ENCODE peak calls at places on chromosomes 6 and 20, in nine cellular contexts. Q is left colon; K is T-helper 17 cell; V is T-cell; W is foreskin keratinocyte; U is mucosa of descending colon; D is PC-3; R is activated CD8-positive, alpha-beta memory T cell treated with anti-CD3 and anti-CD28 coated beads, Interleukin-2, amount 10 ng/mL, durations not matched to agents 7 days and 5 days; B is activated CD8-positive, alpha-beta T cell treated with anti-CD3 and anti-CD28 coated beads, Interleukin-2, amount 10 ng/mL, durations not matched to agents 7 days and 5 days. N is an unnamed sample.

GRCh38 chr6:85287158-85287557 is 162.7 kb upstream of the NT5E start:
- ATAC-seq in Q (no peak), K (no peak), V (no peak), W (no peak), U (no peak), D (no peak), R (no peak), B (no peak), N (no peak)

GRCh38 chr6:127192911-127193503 is 73.7 kb upstream of the RNF146 start:
- ATAC-seq in Q (no peak), K (no peak), V (no peak), W (no peak), U (peak), D (no peak), R (no peak), B (no peak), N (no peak)

GRCh38 chr6:111997863-111998191 is 56.1 kb upstream of the CCN6 start:
- ATAC-seq in Q (no peak), K (no peak), V (no peak), W (no peak), U (no peak), D (no peak), R (no peak), B (no peak), N (no peak)

GRCh38 chr20:43529051-43529450 is 21.6 kb downstream of the L3MBTL1 start:
- ATAC-seq in Q (no peak), K (no peak), V (no peak), W (no peak), U (no peak), D (no peak), R (no peak), B (no peak), N (no peak)

GRCh38 chr6:19435755-19436154 is 401.4 kb upstream of the ID4 start:
- ATAC-seq in Q (no peak), K (no peak), V (no peak), W (no peak), U (no peak), D (no peak), R (no peak), B (no peak), N (no peak)

GRCh38 chr6:113649276-113649675 is 207.9 kb upstream of the MARCKS start:
- ATAC-seq in Q (peak), K (no peak), V (no peak), W (peak), U (peak), D (no peak), R (no peak), B (no peak), N (peak)

GRCh38 chr6:128067446-128068109 is 166.7 kb upstream of the THEMIS start:
- ATAC-seq in Q (no peak), K (no peak), V (no peak), W (no peak), U (no peak), D (no peak), R (no peak), B (no peak), N (no peak)

GRCh38 chr6:154234019-154234772 is 122.4 kb downstream of the IPCEF1 start:
- ATAC-seq in Q (no peak), K (no peak), V (no peak), W (no peak), U (peak), D (no peak), R (no peak), B (no peak), N (no peak)

GRCh38 chr6:33199687-33200233 is 705 bp downstream of the RXRB start:
- ATAC-seq in Q (peak), K (peak), V (peak), W (peak), U (peak), D (peak), R (peak), B (peak), N (peak)

GRCh38 chr6:156791261-156791850 is 14.2 kb downstream of the ARID1B start:
- ATAC-seq in Q (peak), K (peak), V (peak), W (peak), U (peak), D (no peak), R (no peak), B (no peak), N (peak)

GRCh38 chr20:8020314-8021079 is 936 bp upstream of the TMX4 start:
- ATAC-seq in Q (no peak), K (peak), V (no peak), W (no peak), U (peak), D (peak), R (no peak), B (no peak), N (peak)

GRCh38 chr6:27247133-27247836 is at the start of gene PRSS16:
- ATAC-seq in Q (no peak), K (no peak), V (no peak), W (no peak), U (no peak), D (no peak), R (no peak), B (no peak), N (no peak)

GRCh38 chr20:41005361-41005729 is 23.3 kb upstream of the TOP1 start:
- ATAC-seq in Q (peak), K (no peak), V (no peak), W (peak), U (peak), D (peak), R (no peak), B (no peak), N (peak)

GRCh38 chr6:117919775-117920492 is 12.9 kb downstream of the SLC35F1 start:
- ATAC-seq in Q (no peak), K (no peak), V (no peak), W (peak), U (peak), D (no peak), R (no peak), B (no peak), N (no peak)

GRCh38 chr20:717817-718216 is 42.2 kb upstream of the SCRT2 start:
- ATAC-seq in Q (no peak), K (no peak), V (no peak), W (no peak), U (no peak), D (no peak), R (no peak), B (no peak), N (no peak)

GRCh38 chr6:42281016-42281533 is 63.4 kb upstream of the MRPS10 start:
- ATAC-seq in Q (no peak), K (no peak), V (no peak), W (peak), U (no peak), D (no peak), R (no peak), B (no peak), N (peak)

GRCh38 chr6:37827603-37828265 is 8.2 kb downstream of the ZFAND3 start:
- ATAC-seq in Q (peak), K (no peak), V (no peak), W (no peak), U (peak), D (no peak), R (no peak), B (no peak), N (no peak)

GRCh38 chr6:44005507-44005903 is 121.7 kb downstream of the MRPL14 start:
- ATAC-seq in Q (no peak), K (no peak), V (no peak), W (no peak), U (no peak), D (no peak), R (no peak), B (no peak), N (no peak)

GRCh38 chr20:36644713-36645109 is 1.3 kb downstream of the SLA2 start:
- ATAC-seq in Q (no peak), K (peak), V (peak), W (no peak), U (no peak), D (no peak), R (peak), B (peak), N (no peak)

GRCh38 chr6:3305831-3306230 is 47.1 kb downstream of the PSMG4 start:
- ATAC-seq in Q (no peak), K (no peak), V (no peak), W (no peak), U (no peak), D (no peak), R (no peak), B (no peak), N (no peak)

GRCh38 chr6:636488-636887 is 20.4 kb downstream of the HUS1B start:
- ATAC-seq in Q (no peak), K (no peak), V (no peak), W (no peak), U (no peak), D (no peak), R (no peak), B (no peak), N (peak)

GRCh38 chr20:41040855-41041254 is 12.2 kb downstream of the TOP1 start:
- ATAC-seq in Q (no peak), K (peak), V (peak), W (no peak), U (no peak), D (no peak), R (peak), B (peak), N (no peak)

GRCh38 chr6:52369234-52369633 is 7.3 kb downstream of the PAQR8 start:
- ATAC-seq in Q (no peak), K (no peak), V (no peak), W (no peak), U (no peak), D (no peak), R (no peak), B (no peak), N (no peak)

GRCh38 chr6:125129354-125129753 is 24.2 kb upstream of the TPD52L1 start:
- ATAC-seq in Q (no peak), K (no peak), V (no peak), W (no peak), U (no peak), D (no peak), R (no peak), B (no peak), N (no peak)

GRCh38 chr6:137210903-137211302 is 8.3 kb downstream of the IFNGR1 start:
- ATAC-seq in Q (no peak), K (no peak), V (no peak), W (no peak), U (no peak), D (no peak), R (no peak), B (no peak), N (no peak)

GRCh38 chr20:16556299-16556698 is 16.9 kb downstream of the KIF16B start:
- ATAC-seq in Q (no peak), K (no peak), V (no peak), W (peak), U (no peak), D (no peak), R (no peak), B (no peak), N (peak)

GRCh38 chr6:142886431-142887170 is 58.4 kb downstream of the HIVEP2 start:
- ATAC-seq in Q (peak), K (peak), V (peak), W (no peak), U (peak), D (peak), R (peak), B (peak), N (peak)

GRCh38 chr20:50331469-50332251 is 141.0 kb downstream of the CEBPB start:
- ATAC-seq in Q (peak), K (no peak), V (no peak), W (no peak), U (peak), D (peak), R (no peak), B (no peak), N (peak)

GRCh38 chr20:23179766-23180403 is 93.8 kb upstream of the CD93 start:
- ATAC-seq in Q (no peak), K (no peak), V (no peak), W (peak), U (no peak), D (no peak), R (no peak), B (no peak), N (peak)

GRCh38 chr6:140782941-140783340 is 1349.8 kb upstream of the GJE1 start:
- ATAC-seq in Q (no peak), K (no peak), V (no peak), W (no peak), U (no peak), D (no peak), R (no peak), B (no peak), N (no peak)

GRCh38 chr6:6386010-6386409 is 65.5 kb upstream of the F13A1 start:
- ATAC-seq in Q (no peak), K (no peak), V (no peak), W (no peak), U (no peak), D (no peak), R (no peak), B (no peak), N (no peak)